ENCODE peak calls at places on chromosomes 1 and 21, in seven cellular contexts. C is ureter, Y is sciatic nerve, U is ELR, E is LoVo, K is NCI-H345, O is AG04449. R is an unnamed sample.

GRCh38 chr1:57966751-57967406 is 543.0 kb upstream of the DAB1 start:
- DNase-seq in C (no peak), Y (no peak), U (no peak), E (no peak), K (no peak), O (no peak), R (no peak)

GRCh38 chr1:18008116-18008515 is 99.5 kb upstream of the IGSF21 start:
- DNase-seq in C (no peak), Y (no peak), U (no peak), E (no peak), K (no peak), O (no peak), R (no peak)

GRCh38 chr1:199723557-199723956 is 304.0 kb upstream of the NR5A2 start:
- DNase-seq in C (no peak), Y (no peak), U (peak), E (no peak), K (no peak), O (no peak), R (no peak)

GRCh38 chr21:21165063-21165645 is 166.9 kb downstream of the NCAM2 start:
- DNase-seq in C (no peak), Y (no peak), U (peak), E (no peak), K (no peak), O (peak), R (no peak)

GRCh38 chr1:96090134-96090533 is 631.5 kb upstream of the PTBP2 start:
- DNase-seq in C (no peak), Y (no peak), U (no peak), E (no peak), K (no peak), O (no peak), R (no peak)

GRCh38 chr1:232274236-232274855 is 355.6 kb downstream of the SIPA1L2 start:
- DNase-seq in C (no peak), Y (no peak), U (no peak), E (no peak), K (no peak), O (no peak), R (no peak)

GRCh38 chr1:12464627-12465056 is 153.4 kb downstream of the DHRS3 start:
- DNase-seq in C (no peak), Y (no peak), U (peak), E (no peak), K (no peak), O (no peak), R (no peak)

GRCh38 chr1:116769561-116769977 is 15.3 kb downstream of the CD2 start:
- DNase-seq in C (no peak), Y (no peak), U (peak), E (no peak), K (no peak), O (peak), R (no peak)

GRCh38 chr1:173489149-173489600 is 12.0 kb downstream of the PRDX6 start:
- DNase-seq in C (no peak), Y (no peak), U (peak), E (no peak), K (no peak), O (no peak), R (no peak)

GRCh38 chr1:163928080-163928479 is 606.3 kb downstream of the NUF2 start:
- DNase-seq in C (no peak), Y (no peak), U (no peak), E (no peak), K (peak), O (no peak), R (no peak)

GRCh38 chr1:244836135-244836521 is 670 bp downstream of the COX20 start:
- DNase-seq in C (no peak), Y (no peak), U (peak), E (peak), K (peak), O (no peak), R (no peak)

GRCh38 chr21:45750924-45751323 is 107.4 kb downstream of the PCBP3 start:
- DNase-seq in C (no peak), Y (no peak), U (no peak), E (no peak), K (no peak), O (no peak), R (no peak)

GRCh38 chr1:119323216-119323982 is 45.2 kb upstream of the HAO2 start:
- DNase-seq in C (no peak), Y (no peak), U (no peak), E (no peak), K (no peak), O (no peak), R (no peak)

R was measured in NCI-H510A.